ENCODE peak calls at places on chromosomes 11 and 22, in four cellular contexts. N is heart left ventricle, Z is pancreas, Q is OCI-LY7. I is an unnamed sample.
A peak's percentile ranks its signal among the peaks of the same experiment; 100 is the strongest.

GRCh38 chr11:2870955-2871720 is 14.4 kb downstream of the CDKN1C start:
- DNase-seq in N (no peak), Q (no peak), Z (no peak), I (no peak)

GRCh38 chr11:69352715-69353325 is 58.9 kb downstream of the MYEOV start:
- DNase-seq in N (no peak), Q (no peak), Z (no peak), I (no peak)

GRCh38 chr11:62343822-62344609 is 6.8 kb downstream of the ASRGL1 start:
- DNase-seq in Q (no peak), Z (no peak), N (no peak), I (no peak)

GRCh38 chr11:107276057-107276456 is 181.6 kb downstream of the CWF19L2 start:
- DNase-seq in Q (no peak), N (no peak), Z (no peak), I (no peak)

GRCh38 chr22:29054251-29054767 is 7.3 kb downstream of the C22orf31 start:
- DNase-seq in Q (no peak), Z (no peak), N (no peak), I (no peak)

GRCh38 chr11:118618991-118619375 is 11.6 kb downstream of the PHLDB1 start:
- DNase-seq in Q (no peak), N (peak; percentile 62), Z (peak; percentile 21), I (no peak)

GRCh38 chr11:60863550-60864521 is 3.5 kb upstream of the ZP1 start:
- DNase-seq in Z (peak; percentile 4), N (no peak), Q (no peak), I (no peak)

GRCh38 chr22:45212306-45212709 is 28.4 kb downstream of the KIAA0930 start:
- DNase-seq in N (peak; percentile 73), Q (no peak), Z (no peak), I (no peak)

GRCh38 chr11:10265936-10266335 is 28.1 kb downstream of the SBF2 start:
- DNase-seq in N (no peak), Q (no peak), Z (no peak), I (no peak)

GRCh38 chr11:76152741-76153608 is 53.3 kb downstream of the WNT11 start:
- DNase-seq in Z (no peak), N (no peak), Q (peak; percentile 82), I (peak; percentile 84)

GRCh38 chr11:28529540-28530410 is 421.6 kb downstream of the METTL15 start:
- DNase-seq in Q (peak; percentile 44), N (no peak), Z (no peak), I (peak; percentile 86)

GRCh38 chr11:42311504-42311903 is 852.1 kb upstream of the LRRC4C start:
- DNase-seq in Q (no peak), Z (no peak), N (no peak), I (no peak)

GRCh38 chr11:32071811-32072210 is 19.1 kb upstream of the RCN1 start:
- DNase-seq in Q (no peak), N (no peak), Z (no peak), I (no peak)

GRCh38 chr11:69278091-69278867 is 15.7 kb upstream of the MYEOV start:
- DNase-seq in Z (peak; percentile 91), Q (no peak), N (no peak), I (no peak)

GRCh38 chr11:84316866-84317560 is 1030.8 kb upstream of the CCDC90B start:
- DNase-seq in Z (no peak), Q (no peak), N (no peak), I (no peak)

GRCh38 chr22:44192098-44192810 is 11.5 kb downstream of the PARVG start:
- DNase-seq in Q (peak; percentile 41), N (no peak), Z (no peak), I (peak; percentile 81)

GRCh38 chr11:35794850-35795249 is 132.3 kb downstream of the TRIM44 start:
- DNase-seq in Z (no peak), N (no peak), Q (no peak), I (no peak)

GRCh38 chr22:44211256-44211945 is 30.7 kb downstream of the PARVG start:
- DNase-seq in Z (no peak), Q (no peak), N (no peak), I (no peak)

GRCh38 chr11:132744771-132745170 is 787.5 kb downstream of the OPCML start:
- DNase-seq in Z (no peak), Q (no peak), N (no peak), I (no peak)

GRCh38 chr11:1772270-1773130 is 8.8 kb upstream of the CTSD start:
- DNase-seq in Z (peak; percentile 52), Q (peak; percentile 13), N (no peak), I (no peak)

GRCh38 chr11:12989428-12990242 is 19.5 kb upstream of the RASSF10 start:
- DNase-seq in Q (no peak), N (no peak), Z (no peak), I (no peak)

DNA sequence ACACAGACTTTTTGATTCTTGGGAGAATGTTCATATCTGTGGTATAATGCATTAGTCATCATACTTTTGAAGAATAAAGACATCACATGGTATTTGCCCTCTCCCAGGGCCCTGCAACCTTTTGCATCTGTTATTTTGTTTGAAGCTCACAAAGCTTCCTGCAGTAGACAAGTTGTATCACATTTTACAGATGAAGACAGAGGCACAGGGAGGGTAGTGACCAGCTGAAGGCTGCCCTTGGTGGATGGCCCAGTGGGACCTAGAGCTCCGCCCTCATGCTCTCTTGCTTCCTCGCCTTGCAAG is 66.4 kb downstream of the UBASH3B start:
- DNase-seq in N (no peak), Z (no peak), Q (no peak), I (no peak)
- H3K4me1 ChIP-seq in N (peaks cover 4% of the 10 kb centered on the region), Z (no peaks in the 10 kb centered on the region), Q (peaks cover 91% of the 10 kb centered on the region), I (peaks cover 15% of the 10 kb centered on the region)

DNA sequence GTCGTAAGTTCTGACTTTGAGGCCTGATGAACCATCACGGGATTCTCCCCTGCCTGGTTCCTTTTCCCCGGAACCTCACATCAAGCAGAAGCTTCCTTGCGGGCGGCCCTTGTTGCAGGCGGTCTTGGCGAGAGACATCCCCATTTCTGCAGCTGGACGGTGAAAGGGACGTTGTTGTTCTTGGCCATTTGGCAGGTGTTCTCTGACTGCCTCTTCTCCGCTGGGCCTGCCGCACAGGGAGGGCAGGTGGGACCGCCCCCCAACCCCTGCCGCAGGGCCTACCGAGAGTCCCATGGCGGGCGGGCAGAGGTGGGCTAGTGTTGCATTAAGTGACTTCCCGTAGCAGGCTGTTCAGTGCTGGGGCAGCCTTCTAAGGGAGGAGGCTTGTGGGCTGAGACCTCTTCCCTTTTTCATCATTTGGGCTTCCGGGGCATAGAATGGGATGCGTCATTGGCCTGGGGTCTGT is 26.9 kb upstream of the GRAMD4 start:
- DNase-seq in Q (peak; percentile 81), N (no peak), Z (peak; percentile 55), I (peak; percentile 57)
- H3K4me3 ChIP-seq in Q (peak overlapping the region; percentile 49), N (peak overlapping the region; percentile 47), Z (no peak overlapping the region), I (no peak overlapping the region)

GRCh38 chr11:128550261-128550821 is 37.0 kb downstream of the ETS1 start:
- DNase-seq in Z (no peak), N (no peak), Q (no peak), I (peak; percentile 52)
- H3K4me1 ChIP-seq in Z (no peaks in the 10 kb centered on the region), N (peaks cover 78% of the 10 kb centered on the region), Q (peaks cover 92% of the 10 kb centered on the region), I (peaks cover 80% of the 10 kb centered on the region)

DNA sequence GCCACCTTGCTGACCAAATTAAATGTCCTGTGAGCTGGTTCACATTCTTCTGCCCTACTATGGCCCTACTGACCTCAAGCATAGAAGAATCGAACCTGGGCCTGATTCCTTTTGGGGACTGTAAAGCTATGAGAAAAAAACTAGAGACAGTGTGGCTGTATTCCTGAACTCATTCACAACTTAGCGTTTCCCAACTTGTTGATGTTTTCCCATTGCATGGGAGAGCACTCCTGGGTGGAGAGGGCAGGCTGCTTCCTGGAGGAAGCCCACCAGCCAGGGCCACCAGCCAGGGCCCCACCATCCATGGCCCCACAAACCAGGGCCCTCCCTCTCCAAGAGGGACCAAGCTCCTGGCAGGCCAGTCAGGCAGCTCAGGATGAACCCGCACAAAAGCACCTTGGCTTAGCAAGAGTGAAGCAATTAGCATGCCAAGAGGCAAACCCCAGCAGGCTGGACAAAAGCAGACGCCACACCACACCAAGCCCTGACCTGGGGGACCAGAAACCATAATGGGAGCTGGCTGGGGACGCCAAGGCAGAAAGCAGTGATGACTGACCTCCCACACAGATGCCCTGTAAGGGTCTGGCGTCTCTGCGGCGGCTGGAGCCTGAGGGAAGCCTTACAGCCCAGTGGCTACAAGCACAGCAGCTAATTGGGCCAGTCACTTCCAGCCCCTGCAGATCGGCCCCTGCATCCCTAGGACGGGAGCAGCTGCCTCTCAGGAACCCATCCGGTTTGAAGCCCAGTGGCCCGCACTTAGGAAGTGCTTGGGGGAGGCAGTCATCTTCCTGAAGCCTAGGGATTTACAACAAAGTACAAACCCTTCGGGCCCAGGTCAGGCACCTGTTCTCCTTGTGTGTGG is 2.1 kb downstream of the CERK start:
- DNase-seq in N (no peak), Z (no peak), Q (no peak), I (no peak)
- H3K4me3 ChIP-seq in N (peak overlapping the region; percentile 90), Z (peak overlapping the region; percentile 57), Q (peak overlapping the region; percentile 77), I (peak overlapping the region; percentile 85)

GRCh38 chr22:17725465-17725800 is 48.8 kb downstream of the BID start:
- DNase-seq in Q (no peak), N (no peak), Z (no peak), I (no peak)
- H3K4me1 ChIP-seq in Q (no peaks in the 10 kb centered on the region), N (peaks cover 38% of the 10 kb centered on the region), Z (no peaks in the 10 kb centered on the region), I (no peaks in the 10 kb centered on the region)

GRCh38 chr11:44566559-44566949 is 1.1 kb downstream of the CD82 start:
- DNase-seq in N (no peak), Q (no peak), Z (no peak), I (no peak)
- H3K4me3 ChIP-seq in N (peak overlapping the region; percentile 71), Q (no peak overlapping the region), Z (peak overlapping the region; percentile 71), I (peak overlapping the region; percentile 65)

GRCh38 chr11:124898711-124899110 is 1.0 kb upstream of the ROBO4 start:
- DNase-seq in Q (no peak), N (peak; percentile 70), Z (no peak), I (no peak)

GRCh38 chr11:124895471-124895971 is 2.1 kb downstream of the ROBO4 start:
- DNase-seq in Z (no peak), Q (no peak), N (no peak), I (no peak)

GRCh38 chr11:124896071-124896750 is 1.5 kb downstream of the ROBO4 start:
- DNase-seq in Q (no peak), Z (no peak), N (no peak), I (no peak)

GRCh38 chr11:124897681-124898680 is at the start of gene ROBO4:
- DNase-seq in N (peak; percentile 82), Q (no peak), Z (no peak), I (no peak)

GRCh38 chr11:124896821-124897391 is 759 bp downstream of the ROBO4 start:
- DNase-seq in N (no peak), Z (no peak), Q (no peak), I (no peak)
- H3K4me1 ChIP-seq in N (peaks cover 67% of the 10 kb centered on the region), Z (no peaks in the 10 kb centered on the region), Q (no peaks in the 10 kb centered on the region), I (no peaks in the 10 kb centered on the region)

GRCh38 chr22:25069758-25070461 is 117.4 kb downstream of the KIAA1671 start:
- DNase-seq in Z (no peak), N (no peak), Q (no peak), I (no peak)

GRCh38 chr22:25069426-25069757 is 116.9 kb downstream of the KIAA1671 start:
- DNase-seq in Q (no peak), N (no peak), Z (no peak), I (no peak)

GRCh38 chr22:25070870-25071465 is 118.5 kb downstream of the KIAA1671 start:
- DNase-seq in N (no peak), Q (no peak), Z (no peak), I (no peak)

GRCh38 chr22:25071720-25072119 is 119.2 kb downstream of the KIAA1671 start:
- DNase-seq in Z (no peak), N (no peak), Q (no peak), I (no peak)

DNA sequence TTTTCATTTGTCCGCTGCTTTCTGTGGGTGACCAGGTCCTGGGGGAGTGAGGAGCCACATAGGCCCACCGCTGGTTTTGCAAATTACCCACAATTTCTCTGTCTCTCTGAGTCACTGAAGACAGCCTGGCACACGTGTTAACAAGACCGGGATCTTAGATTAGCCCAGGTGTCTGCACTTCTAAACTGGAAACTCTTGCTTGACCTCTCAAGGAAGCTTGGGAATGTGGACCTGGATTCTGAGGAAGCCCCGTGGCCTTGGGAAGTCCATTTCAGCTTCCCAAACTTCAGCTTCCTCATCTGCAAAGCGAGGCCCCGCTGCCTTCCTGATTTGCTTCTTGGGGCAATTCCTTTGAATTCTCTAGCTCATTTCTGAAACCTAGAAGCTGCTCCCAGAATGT is 119.9 kb downstream of the KIAA1671 start:
- DNase-seq in N (no peak), Z (no peak), Q (no peak), I (no peak)
- H3K4me3 ChIP-seq in N (no peak overlapping the region), Z (no peak overlapping the region), Q (no peak overlapping the region), I (no peak overlapping the region)

I was measured in Karpas-422.